ENCODE peak calls at places on chromosomes 2 and 18, in nine cellular contexts. H, K, W, Y, J, V, U, Q and S are unnamed samples.

GRCh38 chr2:173077506-173078177 is 2.0 kb downstream of the MAP3K20 start:
- DNase-seq in H (peak), K (no peak), W (no peak), Y (no peak), J (no peak), V (no peak), U (no peak), Q (no peak), S (peak)

GRCh38 chr2:190340369-190340768 is 3.0 kb upstream of the INPP1 start:
- DNase-seq in H (no peak), K (no peak), W (no peak), Y (peak), J (no peak), V (no peak), U (no peak), Q (no peak), S (peak)

GRCh38 chr2:226063704-226064390 is 664.3 kb downstream of the NYAP2 start:
- DNase-seq in H (peak), K (peak), W (no peak), Y (peak), J (no peak), V (no peak), U (no peak), Q (no peak), S (peak)

GRCh38 chr2:74864728-74865722 is 31.1 kb downstream of the HK2 start:
- DNase-seq in H (peak), K (no peak), W (peak), Y (no peak), J (peak), V (no peak), U (no peak), Q (no peak), S (peak)

GRCh38 chr2:136407113-136407951 is 289.4 kb upstream of the CXCR4 start:
- DNase-seq in H (no peak), K (no peak), W (no peak), Y (peak), J (no peak), V (no peak), U (peak), Q (no peak), S (no peak)

GRCh38 chr2:27152796-27153464 is 4.1 kb downstream of the TCF23 start:
- DNase-seq in H (peak), K (no peak), W (no peak), Y (no peak), J (peak), V (no peak), U (peak), Q (peak), S (peak)

GRCh38 chr2:26887142-26887541 is 39.2 kb downstream of the DPYSL5 start:
- DNase-seq in H (no peak), K (no peak), W (no peak), Y (no peak), J (no peak), V (no peak), U (peak), Q (no peak), S (no peak)

GRCh38 chr2:33620-34019 is 12.7 kb downstream of the FAM110C start:
- DNase-seq in H (no peak), K (no peak), W (no peak), Y (no peak), J (peak), V (no peak), U (no peak), Q (peak), S (peak)

GRCh38 chr18:54904521-54904920 is 54.7 kb downstream of the CCDC68 start:
- DNase-seq in H (no peak), K (no peak), W (no peak), Y (no peak), J (no peak), V (no peak), U (no peak), Q (no peak), S (peak)

GRCh38 chr18:54871231-54871630 is 43.0 kb downstream of the RAB27B start:
- DNase-seq in H (no peak), K (no peak), W (no peak), Y (no peak), J (no peak), V (no peak), U (no peak), Q (no peak), S (no peak)

GRCh38 chr2:63792523-63792922 is 49.2 kb upstream of the UGP2 start:
- DNase-seq in H (peak), K (peak), W (no peak), Y (no peak), J (peak), V (no peak), U (no peak), Q (no peak), S (peak)

GRCh38 chr2:191311627-191312026 is 66.4 kb downstream of the MYO1B start:
- DNase-seq in H (peak), K (no peak), W (no peak), Y (no peak), J (no peak), V (no peak), U (no peak), Q (peak), S (peak)

GRCh38 chr18:48359626-48360025 is 49.6 kb downstream of the ZBTB7C start:
- DNase-seq in H (no peak), K (no peak), W (no peak), Y (no peak), J (no peak), V (no peak), U (no peak), Q (no peak), S (no peak)

GRCh38 chr2:39513641-39514094 is 76.6 kb upstream of the MAP4K3 start:
- DNase-seq in H (peak), K (peak), W (peak), Y (peak), J (peak), V (peak), U (peak), Q (peak), S (peak)

GRCh38 chr18:10303171-10303570 is 151.3 kb upstream of the APCDD1 start:
- DNase-seq in H (no peak), K (no peak), W (no peak), Y (no peak), J (no peak), V (no peak), U (no peak), Q (no peak), S (no peak)

GRCh38 chr18:70422061-70422965 is 133.5 kb downstream of the SOCS6 start:
- DNase-seq in H (peak), K (no peak), W (peak), Y (no peak), J (peak), V (no peak), U (no peak), Q (peak), S (peak)

GRCh38 chr2:7845332-7845731 is 836.5 kb upstream of the ID2 start:
- DNase-seq in H (peak), K (peak), W (no peak), Y (no peak), J (no peak), V (no peak), U (no peak), Q (no peak), S (peak)

GRCh38 chr2:192194065-192194865 is 468 bp downstream of the TMEFF2 start:
- DNase-seq in H (peak), K (no peak), W (peak), Y (no peak), J (no peak), V (no peak), U (no peak), Q (no peak), S (peak)

GRCh38 chr18:8988262-8988871 is 114.1 kb upstream of the NDUFV2 start:
- DNase-seq in H (peak), K (no peak), W (peak), Y (peak), J (peak), V (no peak), U (peak), Q (peak), S (peak)

GRCh38 chr2:23385351-23385747 is 370 bp downstream of the KLHL29 start:
- DNase-seq in H (peak), K (no peak), W (peak), Y (peak), J (peak), V (no peak), U (peak), Q (no peak), S (peak)

GRCh38 chr2:230160112-230160660 is 59.6 kb downstream of the SP110 start:
- DNase-seq in H (peak), K (no peak), W (peak), Y (peak), J (peak), V (peak), U (peak), Q (peak), S (peak)

GRCh38 chr2:64363848-64364247 is 90.1 kb upstream of the LGALSL start:
- DNase-seq in H (no peak), K (no peak), W (no peak), Y (no peak), J (no peak), V (no peak), U (peak), Q (no peak), S (no peak)

GRCh38 chr2:120954939-120955338 is 219.3 kb downstream of the GLI2 start:
- DNase-seq in H (no peak), K (no peak), W (no peak), Y (no peak), J (no peak), V (no peak), U (no peak), Q (no peak), S (no peak)

GRCh38 chr18:11852048-11852341 is 782 bp downstream of the CHMP1B start:
- DNase-seq in H (no peak), K (no peak), W (no peak), Y (no peak), J (no peak), V (no peak), U (no peak), Q (no peak), S (no peak)

GRCh38 chr2:70890469-70891065 is 45.1 kb upstream of the ATP6V1B1 start:
- DNase-seq in H (no peak), K (no peak), W (no peak), Y (no peak), J (no peak), V (no peak), U (no peak), Q (no peak), S (no peak)

GRCh38 chr2:56531668-56532420 is 348.1 kb downstream of the CCDC85A start:
- DNase-seq in H (peak), K (no peak), W (peak), Y (no peak), J (no peak), V (no peak), U (no peak), Q (no peak), S (no peak)

GRCh38 chr18:8696749-8697211 is 8.6 kb upstream of the MTCL1 start:
- DNase-seq in H (peak), K (no peak), W (peak), Y (peak), J (peak), V (no peak), U (peak), Q (peak), S (peak)

GRCh38 chr2:8477511-8478132 is 204.2 kb upstream of the ID2 start:
- DNase-seq in H (no peak), K (no peak), W (peak), Y (no peak), J (no peak), V (peak), U (peak), Q (no peak), S (no peak)

GRCh38 chr18:50706199-50706598 is 113.6 kb downstream of the MRO start:
- DNase-seq in H (no peak), K (no peak), W (no peak), Y (no peak), J (no peak), V (no peak), U (no peak), Q (no peak), S (no peak)

GRCh38 chr2:70678576-70679143 is 89.3 kb downstream of the ADD2 start:
- DNase-seq in H (no peak), K (no peak), W (no peak), Y (no peak), J (no peak), V (no peak), U (no peak), Q (no peak), S (no peak)

DNA sequence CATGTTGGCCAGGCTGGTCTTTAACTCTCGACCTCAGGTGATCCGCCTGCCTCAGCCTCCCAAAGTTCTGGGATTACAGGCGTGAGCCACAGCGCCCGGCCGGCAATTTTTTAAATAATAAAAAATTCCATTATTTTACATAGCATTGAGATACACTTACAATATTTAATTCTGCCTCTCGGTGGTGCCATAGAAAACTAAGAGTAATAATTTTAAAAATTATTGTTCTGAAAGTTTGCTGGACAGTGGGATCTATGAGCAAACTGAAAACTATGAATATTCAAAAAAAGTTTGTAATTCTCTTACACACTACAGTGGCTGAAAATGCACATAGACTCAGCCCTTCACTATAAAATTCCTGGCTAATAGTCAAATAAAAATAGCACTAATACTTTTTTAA is 90.9 kb upstream of the STON1 start:
- DNase-seq in H (peak), K (no peak), W (no peak), Y (no peak), J (no peak), V (no peak), U (no peak), Q (no peak), S (no peak)
- TF ChIP-seq CTCF in H (no peak), K (no peak), W (no peak), Y (no peak), J (no peak), V (no peak), U (no peak), Q (no peak), S (no peak)

GRCh38 chr2:197163755-197164753 is 146.5 kb downstream of the ANKRD44 start:
- DNase-seq in H (no peak), K (no peak), W (no peak), Y (peak), J (no peak), V (no peak), U (no peak), Q (no peak), S (no peak)
- H3K4me3 ChIP-seq in H (no peak), K (no peak), W (no peak), Y (peak), J (no peak), V (no peak), U (no peak), Q (no peak), S (no peak)

GRCh38 chr2:152175368-152176112 is at the start of gene STAM2:
- DNase-seq in H (peak), K (peak), W (peak), Y (peak), J (peak), V (peak), U (peak), Q (peak), S (peak)

GRCh38 chr2:152175012-152175367 is 573 bp downstream of the STAM2 start:
- DNase-seq in H (no peak), K (no peak), W (no peak), Y (no peak), J (no peak), V (no peak), U (peak), Q (no peak), S (no peak)

GRCh38 chr2:152171733-152172132 is 3.8 kb downstream of the STAM2 start:
- DNase-seq in H (no peak), K (no peak), W (no peak), Y (no peak), J (no peak), V (no peak), U (no peak), Q (peak), S (peak)

GRCh38 chr2:152174574-152174973 is 989 bp downstream of the STAM2 start:
- DNase-seq in H (no peak), K (no peak), W (no peak), Y (no peak), J (no peak), V (no peak), U (no peak), Q (peak), S (no peak)

GRCh38 chr2:152176113-152176714 is 651 bp upstream of the STAM2 start:
- DNase-seq in H (peak), K (no peak), W (no peak), Y (no peak), J (no peak), V (no peak), U (no peak), Q (no peak), S (peak)
- TF ChIP-seq CTCF in H (no peak), K (no peak), W (no peak), Y (no peak), J (no peak), V (no peak), U (peak), Q (no peak), S (no peak)

DNA sequence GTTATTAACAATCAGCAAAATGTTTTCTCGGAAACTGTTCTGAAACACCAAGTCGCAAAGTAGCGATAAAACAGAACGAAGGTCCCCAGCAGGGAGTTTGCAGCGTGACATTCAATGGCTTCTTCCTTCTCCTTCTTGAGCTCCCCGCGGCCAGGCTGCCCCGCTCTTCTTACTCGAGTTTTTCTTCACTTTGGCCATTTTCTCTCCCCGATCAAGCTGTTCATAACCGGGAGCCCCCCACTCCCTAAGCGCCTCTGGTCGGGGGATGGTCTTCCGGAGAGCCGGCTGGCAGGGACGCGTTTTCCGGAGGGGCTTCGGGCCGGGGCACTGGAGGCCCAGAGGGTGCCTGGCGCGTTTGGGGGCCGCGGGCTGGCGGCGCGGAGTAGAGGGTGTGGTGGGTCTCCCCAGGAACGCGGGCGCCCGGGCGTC is 5.2 kb downstream of the SP9 start:
- DNase-seq in H (no peak), K (no peak), W (no peak), Y (peak), J (no peak), V (no peak), U (no peak), Q (no peak), S (no peak)
- H3K4me3 ChIP-seq in H (no peak), K (peak), W (no peak), Y (peak), J (no peak), V (no peak), U (no peak), Q (no peak), S (no peak)

DNA sequence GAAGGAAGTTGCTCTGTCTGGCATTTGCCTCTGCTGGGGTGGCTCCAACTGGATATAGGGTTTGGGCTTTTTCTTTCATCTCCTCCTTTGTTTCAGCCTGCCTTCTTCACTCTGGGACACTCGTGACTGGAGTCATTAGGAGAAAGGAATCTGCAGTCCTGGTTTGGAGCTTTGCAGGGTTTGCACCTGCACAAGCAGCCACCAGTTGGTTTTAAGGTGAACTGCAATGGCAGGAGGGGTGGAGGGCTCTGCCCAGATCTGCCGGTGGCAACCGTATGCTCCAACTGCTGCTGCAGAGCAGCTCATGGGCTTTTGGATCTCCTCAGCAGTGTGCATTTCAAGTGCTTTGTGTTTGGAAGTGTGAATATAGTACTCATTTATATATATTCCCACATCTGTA is 131.3 kb upstream of the MGAT5 start:
- DNase-seq in H (no peak), K (no peak), W (no peak), Y (peak), J (no peak), V (no peak), U (peak), Q (no peak), S (no peak)
- TF ChIP-seq CTCF in H (no peak), K (no peak), W (peak), Y (peak), J (no peak), V (peak), U (peak), Q (no peak), S (no peak)